ENCODE peak calls at places on chromosomes 11 and 22, in six cellular contexts. F is tibial nerve; P is aorta; S is effector memory CD4-positive, alpha-beta T cell; G is neuronal stem cell; Y is CD8-positive, alpha-beta T cell. H is an unnamed sample. For H3K4me1, the result is how much of the 10 kb centered on the place peaks cover.

GRCh38 chr11:35786188-35786587 is 123.6 kb downstream of the TRIM44 start:
- DNase-seq in G (no peak), P (no peak), Y (no peak), F (no peak), S (no peak), H (no peak)

GRCh38 chr11:34252651-34253050 is 105.2 kb downstream of the ABTB2 start:
- DNase-seq in Y (no peak), S (no peak), P (no peak), G (no peak), F (no peak), H (no peak)

GRCh38 chr11:111631666-111632039 is 29.4 kb downstream of the SIK2 start:
- DNase-seq in P (no peak), S (no peak), G (no peak), Y (no peak), F (no peak), H (no peak)

GRCh38 chr11:110897035-110897434 is 184.8 kb upstream of the ARHGAP20 start:
- DNase-seq in S (no peak), Y (no peak), F (no peak), P (no peak), G (no peak), H (no peak)

GRCh38 chr11:129815596-129816461 is at the start of gene TMEM45B:
- DNase-seq in S (no peak), G (no peak), F (no peak), Y (peak), P (no peak), H (no peak)

GRCh38 chr22:28023774-28024173 is 104.7 kb upstream of the PITPNB start:
- DNase-seq in G (no peak), F (no peak), Y (peak), P (no peak), S (no peak), H (no peak)

GRCh38 chr11:106495046-106495445 is 417.6 kb downstream of the AASDHPPT start:
- DNase-seq in S (no peak), G (no peak), F (no peak), Y (no peak), P (no peak), H (no peak)

GRCh38 chr11:97745515-97746050 is 1275.2 kb upstream of the CNTN5 start:
- DNase-seq in S (no peak), P (no peak), G (no peak), F (no peak), Y (no peak), H (no peak)

GRCh38 chr11:35031869-35032268 is 107.1 kb upstream of the CD44 start:
- DNase-seq in P (no peak), F (no peak), S (no peak), G (no peak), Y (no peak), H (no peak)

GRCh38 chr11:43101113-43101512 is 210.7 kb upstream of the API5 start:
- DNase-seq in F (no peak), G (no peak), S (no peak), P (no peak), Y (no peak), H (no peak)

GRCh38 chr11:20363149-20363499 is 390 bp upstream of the HTATIP2 start:
- DNase-seq in G (no peak), F (no peak), S (no peak), Y (no peak), P (no peak), H (no peak)

GRCh38 chr11:72661486-72661885 is 12.7 kb downstream of the PDE2A start:
- DNase-seq in F (no peak), Y (no peak), S (no peak), P (no peak), G (no peak), H (no peak)

GRCh38 chr11:70466154-70466553 is 67.8 kb downstream of the CTTN start:
- DNase-seq in F (no peak), Y (no peak), P (peak), G (no peak), S (no peak), H (no peak)

GRCh38 chr22:20155330-20156041 is 4.6 kb upstream of the CCDC188 start:
- DNase-seq in P (no peak), G (no peak), F (no peak), S (no peak), Y (no peak), H (no peak)

GRCh38 chr11:119704849-119705248 is 24.2 kb downstream of the NECTIN1 start:
- DNase-seq in G (no peak), F (no peak), P (no peak), S (no peak), Y (no peak), H (no peak)

DNA sequence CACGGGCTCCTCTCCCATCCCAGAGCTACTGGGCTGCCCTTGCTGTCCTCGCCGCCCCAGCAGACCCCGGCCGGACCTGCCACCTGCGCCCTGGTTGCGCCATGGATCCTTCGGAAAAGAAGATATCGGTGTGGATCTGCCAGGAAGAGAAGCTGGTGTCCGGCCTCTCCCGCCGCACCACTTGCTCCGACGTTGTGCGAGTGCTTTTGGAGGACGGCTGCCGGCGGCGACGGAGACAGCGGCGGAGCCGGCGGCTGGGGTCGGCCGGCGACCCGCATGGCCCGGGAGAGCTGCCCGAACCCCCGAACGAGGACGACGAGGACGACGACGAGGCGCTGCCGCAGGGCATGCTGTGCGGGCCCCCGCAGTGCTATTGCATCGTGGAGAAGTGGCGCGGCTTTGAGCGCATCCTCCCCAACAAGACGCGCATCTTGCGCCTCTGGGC is 382 bp downstream of the RASSF10 start:
- DNase-seq in F (no peak), Y (no peak), P (no peak), S (no peak), G (peak), H (no peak)
- H3K4me1 ChIP-seq in F (under half), Y (under half), P (under half), S (under half), G (under half), H (under half)

GRCh38 chr22:18992543-18993198 is 56.6 kb upstream of the PRODH start:
- DNase-seq in G (no peak), F (no peak), P (no peak), Y (no peak), S (no peak), H (no peak)
- H3K4me1 ChIP-seq in G (under half), F (under half), P (under half), Y (under half), S (under half), H (under half)

GRCh38 chr11:68646832-68647231 is 37.5 kb upstream of the GAL start:
- DNase-seq in S (no peak), P (no peak), Y (no peak), G (no peak), F (no peak), H (no peak)
- H3K4me1 ChIP-seq in S (under half), P (under half), Y (under half), G (under half), F (under half), H (under half)

DNA sequence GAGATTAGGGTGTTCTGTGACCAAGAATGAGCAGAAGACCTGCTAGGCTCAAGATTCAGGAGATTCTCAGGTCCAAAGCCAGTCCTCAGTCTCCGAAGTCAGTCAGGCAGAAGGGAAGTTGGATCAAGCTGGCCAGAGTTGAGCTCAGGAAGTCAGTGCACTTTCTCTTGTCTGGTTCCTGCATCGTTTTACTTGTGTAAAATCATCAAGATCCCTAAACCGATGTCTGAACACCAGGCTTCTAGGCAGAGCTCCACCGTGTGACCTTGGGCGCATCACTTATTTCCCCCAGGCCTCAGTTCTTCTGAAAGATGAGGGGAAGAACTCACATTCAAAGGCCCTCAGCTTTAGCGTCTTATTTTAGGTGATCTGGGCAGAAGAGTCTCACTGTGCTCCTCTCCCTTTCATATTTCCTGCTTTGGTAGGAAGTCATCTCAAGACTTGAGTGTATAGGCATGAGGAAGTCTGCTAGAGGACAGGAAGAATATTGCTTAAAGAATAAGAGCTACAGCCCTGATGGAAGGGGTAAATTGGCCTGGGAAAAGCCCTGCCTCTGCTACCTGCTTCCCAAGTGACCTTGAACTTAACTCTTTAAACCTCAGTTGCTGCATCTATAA is 20.2 kb downstream of the NF2 start:
- DNase-seq in P (no peak), Y (peak), F (no peak), S (no peak), G (no peak), H (no peak)
- H3K4me1 ChIP-seq in P (under half), Y (under half), F (under half), S (under half), G (under half), H (under half)